ENCODE peak calls at places on chromosomes 12 and 14, in four cellular contexts. One of them, this sample, is unnamed.

GRCh38 chr12:24479131-24479530 is 469.8 kb downstream of the BCAT1 start:
- DNase-seq in AG08395: no peak
- DNase-seq in upper lobe of right lung: no peak
- DNase-seq in Right ventricle myocardium inferior: no peak
- DNase-seq in this sample: no peak

GRCh38 chr12:95150501-95150900 is 66.8 kb downstream of the FGD6 start:
- DNase-seq in upper lobe of right lung: no peak
- DNase-seq in Right ventricle myocardium inferior: no peak
- DNase-seq in AG08395: no peak
- DNase-seq in this sample: no peak

GRCh38 chr12:89160716-89161123 is 191.6 kb downstream of the DUSP6 start:
- DNase-seq in AG08395: peak
- DNase-seq in upper lobe of right lung: peak
- DNase-seq in Right ventricle myocardium inferior: peak
- DNase-seq in this sample: no peak

GRCh38 chr12:44500423-44500822 is 375.7 kb downstream of the NELL2 start:
- DNase-seq in upper lobe of right lung: no peak
- DNase-seq in Right ventricle myocardium inferior: peak
- DNase-seq in AG08395: no peak
- DNase-seq in this sample: no peak

GRCh38 chr12:91630118-91630517 is 447.5 kb upstream of the DCN start:
- DNase-seq in Right ventricle myocardium inferior: no peak
- DNase-seq in upper lobe of right lung: no peak
- DNase-seq in AG08395: no peak
- DNase-seq in this sample: no peak

GRCh38 chr12:67220065-67220464 is 49.1 kb upstream of the CAND1 start:
- DNase-seq in upper lobe of right lung: no peak
- DNase-seq in AG08395: no peak
- DNase-seq in Right ventricle myocardium inferior: no peak
- DNase-seq in this sample: no peak

GRCh38 chr14:56147980-56148901 is 30.0 kb downstream of the PELI2 start:
- DNase-seq in Right ventricle myocardium inferior: no peak
- DNase-seq in AG08395: no peak
- DNase-seq in upper lobe of right lung: no peak
- DNase-seq in this sample: peak

GRCh38 chr12:50195832-50196231 is 28.7 kb upstream of the CERS5 start:
- DNase-seq in AG08395: peak
- DNase-seq in upper lobe of right lung: no peak
- DNase-seq in Right ventricle myocardium inferior: no peak
- DNase-seq in this sample: no peak

GRCh38 chr14:21309956-21310355 is 30.1 kb downstream of the RPGRIP1 start:
- DNase-seq in upper lobe of right lung: no peak
- DNase-seq in Right ventricle myocardium inferior: no peak
- DNase-seq in AG08395: no peak
- DNase-seq in this sample: no peak

GRCh38 chr12:71214511-71215285 is 56.9 kb upstream of the TSPAN8 start:
- DNase-seq in Right ventricle myocardium inferior: no peak
- DNase-seq in AG08395: no peak
- DNase-seq in upper lobe of right lung: no peak
- DNase-seq in this sample: no peak

GRCh38 chr12:14810953-14811483 is 3.0 kb downstream of the SMCO3 start:
- DNase-seq in Right ventricle myocardium inferior: no peak
- DNase-seq in upper lobe of right lung: no peak
- DNase-seq in AG08395: peak
- DNase-seq in this sample: no peak

GRCh38 chr12:65656904-65657351 is 167.4 kb upstream of the HMGA2 start:
- DNase-seq in AG08395: peak
- DNase-seq in upper lobe of right lung: no peak
- DNase-seq in Right ventricle myocardium inferior: no peak
- DNase-seq in this sample: no peak

GRCh38 chr12:72330291-72330690 is 58.1 kb downstream of the TRHDE start:
- DNase-seq in Right ventricle myocardium inferior: no peak
- DNase-seq in AG08395: no peak
- DNase-seq in upper lobe of right lung: no peak
- DNase-seq in this sample: no peak

GRCh38 chr14:75751291-75751690 is 90.2 kb downstream of the TTLL5 start:
- DNase-seq in AG08395: peak
- DNase-seq in Right ventricle myocardium inferior: no peak
- DNase-seq in upper lobe of right lung: no peak
- DNase-seq in this sample: no peak

GRCh38 chr12:119693006-119693405 is 25.1 kb downstream of the PRKAB1 start:
- DNase-seq in AG08395: peak
- DNase-seq in upper lobe of right lung: no peak
- DNase-seq in Right ventricle myocardium inferior: no peak
- DNase-seq in this sample: no peak

GRCh38 chr14:101353422-101353821 is 207.9 kb upstream of the DIO3 start:
- DNase-seq in upper lobe of right lung: no peak
- DNase-seq in AG08395: no peak
- DNase-seq in Right ventricle myocardium inferior: no peak
- DNase-seq in this sample: no peak

GRCh38 chr12:14981049-14981448 is 8.2 kb downstream of the PDE6H start:
- DNase-seq in Right ventricle myocardium inferior: peak
- DNase-seq in upper lobe of right lung: peak
- DNase-seq in AG08395: no peak
- DNase-seq in this sample: no peak

GRCh38 chr14:71362920-71363584 is 455.8 kb downstream of the PCNX1 start:
- DNase-seq in Right ventricle myocardium inferior: no peak
- DNase-seq in AG08395: peak
- DNase-seq in upper lobe of right lung: no peak
- DNase-seq in this sample: no peak

GRCh38 chr12:4148418-4149056 is 125.0 kb upstream of the CCND2 start:
- DNase-seq in AG08395: no peak
- DNase-seq in upper lobe of right lung: peak
- DNase-seq in Right ventricle myocardium inferior: peak
- DNase-seq in this sample: no peak

GRCh38 chr14:104448321-104448720 is 131.2 kb upstream of the C14orf180 start:
- DNase-seq in AG08395: no peak
- DNase-seq in Right ventricle myocardium inferior: no peak
- DNase-seq in upper lobe of right lung: no peak
- DNase-seq in this sample: no peak

GRCh38 chr12:39835517-39836489 is 216.2 kb upstream of the ABCD2 start:
- DNase-seq in AG08395: no peak
- DNase-seq in Right ventricle myocardium inferior: no peak
- DNase-seq in upper lobe of right lung: no peak
- DNase-seq in this sample: no peak

GRCh38 chr12:19198272-19198671 is 68.7 kb downstream of the PLEKHA5 start:
- DNase-seq in Right ventricle myocardium inferior: no peak
- DNase-seq in AG08395: peak
- DNase-seq in upper lobe of right lung: no peak
- DNase-seq in this sample: no peak

GRCh38 chr12:121793501-121793835 is at the start of gene RHOF:
- DNase-seq in AG08395: no peak
- DNase-seq in Right ventricle myocardium inferior: peak
- DNase-seq in upper lobe of right lung: peak
- DNase-seq in this sample: no peak

GRCh38 chr14:22296722-22297121 is 292.3 kb downstream of the DAD1 start:
- DNase-seq in upper lobe of right lung: no peak
- DNase-seq in Right ventricle myocardium inferior: no peak
- DNase-seq in AG08395: no peak
- DNase-seq in this sample: no peak

GRCh38 chr14:102171173-102172020 is 31.7 kb downstream of the WDR20 start:
- DNase-seq in AG08395: no peak
- DNase-seq in Right ventricle myocardium inferior: no peak
- DNase-seq in upper lobe of right lung: no peak
- DNase-seq in this sample: no peak

GRCh38 chr14:65574611-65575010 is 162.1 kb downstream of the FUT8 start:
- DNase-seq in upper lobe of right lung: no peak
- DNase-seq in AG08395: no peak
- DNase-seq in Right ventricle myocardium inferior: no peak
- DNase-seq in this sample: no peak